ENCODE peak calls at places on chromosomes 7 and 10, in seven cellular contexts. One of them, this sample, is unnamed.
A peak's percentile ranks its signal among the peaks of the same experiment; 100 is the strongest.

GRCh38 chr7:30829476-30829875 is 58.3 kb downstream of the MINDY4 start:
- DNase-seq in A673: no peak
- DNase-seq in astrocyte of the cerebellum: no peak
- DNase-seq in HCT116: no peak
- DNase-seq in uterus: no peak
- DNase-seq in endodermal cell: no peak
- DNase-seq in RWPE1: no peak
- DNase-seq in this sample: no peak

GRCh38 chr10:131117011-131117410 is 194.5 kb downstream of the TCERG1L start:
- DNase-seq in A673: no peak
- DNase-seq in RWPE1: no peak
- DNase-seq in endodermal cell: no peak
- DNase-seq in astrocyte of the cerebellum: no peak
- DNase-seq in HCT116: no peak
- DNase-seq in uterus: no peak
- DNase-seq in this sample: no peak

GRCh38 chr7:7148799-7149481 is 33.4 kb upstream of the C1GALT1 start:
- DNase-seq in A673: no peak
- DNase-seq in uterus: no peak
- DNase-seq in RWPE1: no peak
- DNase-seq in endodermal cell: no peak
- DNase-seq in astrocyte of the cerebellum: no peak
- DNase-seq in HCT116: no peak
- DNase-seq in this sample: no peak

GRCh38 chr7:133330085-133330484 is 77.2 kb downstream of the EXOC4 start:
- DNase-seq in HCT116: no peak
- DNase-seq in astrocyte of the cerebellum: no peak
- DNase-seq in endodermal cell: peak; percentile 48
- DNase-seq in uterus: no peak
- DNase-seq in A673: no peak
- DNase-seq in RWPE1: no peak
- DNase-seq in this sample: no peak

GRCh38 chr7:38179719-38180333 is 1.8 kb downstream of the STARD3NL start:
- DNase-seq in A673: no peak
- DNase-seq in RWPE1: no peak
- DNase-seq in astrocyte of the cerebellum: no peak
- DNase-seq in HCT116: no peak
- DNase-seq in endodermal cell: no peak
- DNase-seq in uterus: no peak
- DNase-seq in this sample: no peak

GRCh38 chr7:141003172-141004080 is 11.3 kb downstream of the MRPS33 start:
- DNase-seq in uterus: no peak
- DNase-seq in astrocyte of the cerebellum: no peak
- DNase-seq in HCT116: no peak
- DNase-seq in A673: no peak
- DNase-seq in RWPE1: no peak
- DNase-seq in endodermal cell: no peak
- DNase-seq in this sample: no peak

GRCh38 chr7:33716581-33717477 is 188.5 kb upstream of the BMPER start:
- DNase-seq in uterus: no peak
- DNase-seq in HCT116: peak; percentile 54
- DNase-seq in astrocyte of the cerebellum: peak; percentile 66
- DNase-seq in RWPE1: peak; percentile 30
- DNase-seq in endodermal cell: peak; percentile 46
- DNase-seq in A673: peak; percentile 61
- DNase-seq in this sample: no peak

GRCh38 chr10:117804470-117805011 is 242.2 kb downstream of the RAB11FIP2 start:
- DNase-seq in RWPE1: no peak
- DNase-seq in HCT116: no peak
- DNase-seq in A673: peak; percentile 21
- DNase-seq in astrocyte of the cerebellum: no peak
- DNase-seq in endodermal cell: no peak
- DNase-seq in uterus: no peak
- DNase-seq in this sample: peak; percentile 19

GRCh38 chr10:102814456-102814871 is 22.7 kb downstream of the CYP17A1 start:
- DNase-seq in endodermal cell: no peak
- DNase-seq in A673: no peak
- DNase-seq in astrocyte of the cerebellum: no peak
- DNase-seq in uterus: no peak
- DNase-seq in RWPE1: no peak
- DNase-seq in HCT116: no peak
- DNase-seq in this sample: no peak

GRCh38 chr10:26156019-26156418 is 60.6 kb upstream of the GAD2 start:
- DNase-seq in uterus: no peak
- DNase-seq in A673: no peak
- DNase-seq in astrocyte of the cerebellum: no peak
- DNase-seq in RWPE1: no peak
- DNase-seq in HCT116: no peak
- DNase-seq in endodermal cell: no peak
- DNase-seq in this sample: no peak

GRCh38 chr10:83801983-83802382 is 337.3 kb upstream of the GHITM start:
- DNase-seq in astrocyte of the cerebellum: no peak
- DNase-seq in endodermal cell: no peak
- DNase-seq in uterus: no peak
- DNase-seq in HCT116: no peak
- DNase-seq in RWPE1: no peak
- DNase-seq in A673: no peak
- DNase-seq in this sample: no peak
- TF ChIP-seq CTCF in astrocyte of the cerebellum: no peak
- TF ChIP-seq CTCF in endodermal cell: peak; percentile 75
- TF ChIP-seq CTCF in uterus: no peak
- TF ChIP-seq CTCF in HCT116: no peak
- TF ChIP-seq CTCF in RWPE1: no peak
- TF ChIP-seq CTCF in A673: no peak
- TF ChIP-seq CTCF in this sample: peak; percentile 28

GRCh38 chr7:142412551-142413193 is 154.8 kb upstream of the PRSS58 start:
- DNase-seq in A673: peak; percentile 67
- DNase-seq in astrocyte of the cerebellum: peak; percentile 32
- DNase-seq in RWPE1: peak; percentile 5
- DNase-seq in HCT116: peak; percentile 69
- DNase-seq in endodermal cell: peak; percentile 81
- DNase-seq in uterus: no peak
- DNase-seq in this sample: no peak
- TF ChIP-seq CTCF in A673: peak; percentile 81
- TF ChIP-seq CTCF in astrocyte of the cerebellum: peak; percentile 76
- TF ChIP-seq CTCF in RWPE1: no peak
- TF ChIP-seq CTCF in HCT116: peak; percentile 89
- TF ChIP-seq CTCF in endodermal cell: peak; percentile 86
- TF ChIP-seq CTCF in uterus: no peak
- TF ChIP-seq CTCF in this sample: peak; percentile 73

DNA sequence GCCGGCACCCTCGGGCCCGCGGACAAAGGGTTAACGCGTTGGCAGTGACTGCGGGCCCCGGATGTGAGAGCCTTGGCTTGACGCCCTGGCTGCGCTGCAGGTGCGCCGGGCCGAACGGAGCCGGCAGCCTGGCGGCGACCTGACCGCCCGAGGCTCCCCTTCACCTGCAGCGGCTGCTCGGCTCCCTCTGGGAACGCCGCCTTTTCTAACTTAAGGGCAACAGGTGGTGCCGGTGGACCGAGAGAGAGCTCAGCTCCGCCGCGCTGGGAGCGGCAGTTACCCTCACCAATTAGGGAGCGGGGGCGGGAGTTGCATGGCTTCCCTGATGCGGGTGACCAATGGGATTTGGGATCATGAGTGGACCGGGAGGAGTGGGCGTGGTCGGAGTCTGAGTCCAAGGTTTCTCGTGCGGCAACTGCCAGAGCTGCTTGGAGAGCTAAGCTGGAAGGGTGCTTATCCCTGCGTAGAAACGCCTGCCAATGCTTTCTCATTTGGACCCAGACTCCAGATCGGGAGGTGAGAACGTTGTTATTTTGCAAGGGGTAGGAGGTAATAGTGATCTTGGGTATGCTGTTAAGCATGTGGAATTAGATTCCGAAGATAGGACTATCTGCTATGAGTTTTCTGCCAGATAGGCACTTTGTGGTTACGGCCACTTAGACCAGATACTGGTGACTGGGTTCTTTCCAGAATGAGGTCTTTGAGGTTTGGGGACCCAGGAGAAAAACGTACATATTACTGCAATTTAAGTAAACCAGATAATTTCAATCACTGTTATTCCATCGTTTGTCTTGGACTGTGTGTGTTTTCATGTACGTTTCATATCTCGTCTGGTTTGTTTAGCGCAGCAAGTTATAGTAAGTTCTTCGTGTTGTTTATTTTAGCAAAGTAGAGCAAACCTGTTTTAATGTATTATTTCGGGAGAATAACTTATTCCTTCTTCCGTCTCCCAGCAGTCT is at the start of gene ARL4A:
- DNase-seq in endodermal cell: peak; percentile 100
- DNase-seq in astrocyte of the cerebellum: peak; percentile 97
- DNase-seq in A673: peak; percentile 99
- DNase-seq in uterus: peak; percentile 96
- DNase-seq in HCT116: peak; percentile 96
- DNase-seq in RWPE1: peak; percentile 100
- DNase-seq in this sample: peak; percentile 47
- TF ChIP-seq CTCF in endodermal cell: no peak
- TF ChIP-seq CTCF in astrocyte of the cerebellum: peak; percentile 33
- TF ChIP-seq CTCF in A673: peak; percentile 57
- TF ChIP-seq CTCF in uterus: peak; percentile 50
- TF ChIP-seq CTCF in HCT116: peak; percentile 8
- TF ChIP-seq CTCF in RWPE1: peak; percentile 18
- TF ChIP-seq CTCF in this sample: peak; percentile 36

GRCh38 chr7:70043139-70043538 is 444.9 kb downstream of the AUTS2 start:
- DNase-seq in HCT116: no peak
- DNase-seq in astrocyte of the cerebellum: no peak
- DNase-seq in A673: peak; percentile 71
- DNase-seq in RWPE1: no peak
- DNase-seq in endodermal cell: no peak
- DNase-seq in uterus: no peak
- DNase-seq in this sample: no peak

GRCh38 chr7:70042533-70042932 is 444.3 kb downstream of the AUTS2 start:
- DNase-seq in HCT116: no peak
- DNase-seq in RWPE1: no peak
- DNase-seq in endodermal cell: no peak
- DNase-seq in uterus: no peak
- DNase-seq in astrocyte of the cerebellum: peak; percentile 31
- DNase-seq in A673: peak; percentile 62
- DNase-seq in this sample: no peak

GRCh38 chr7:70044525-70044924 is 446.2 kb downstream of the AUTS2 start:
- DNase-seq in uterus: no peak
- DNase-seq in astrocyte of the cerebellum: no peak
- DNase-seq in RWPE1: no peak
- DNase-seq in endodermal cell: no peak
- DNase-seq in HCT116: no peak
- DNase-seq in A673: no peak
- DNase-seq in this sample: no peak

GRCh38 chr7:70044064-70044463 is 445.8 kb downstream of the AUTS2 start:
- DNase-seq in RWPE1: no peak
- DNase-seq in HCT116: no peak
- DNase-seq in uterus: peak; percentile 28
- DNase-seq in endodermal cell: peak; percentile 78
- DNase-seq in A673: peak; percentile 36
- DNase-seq in astrocyte of the cerebellum: no peak
- DNase-seq in this sample: no peak

DNA sequence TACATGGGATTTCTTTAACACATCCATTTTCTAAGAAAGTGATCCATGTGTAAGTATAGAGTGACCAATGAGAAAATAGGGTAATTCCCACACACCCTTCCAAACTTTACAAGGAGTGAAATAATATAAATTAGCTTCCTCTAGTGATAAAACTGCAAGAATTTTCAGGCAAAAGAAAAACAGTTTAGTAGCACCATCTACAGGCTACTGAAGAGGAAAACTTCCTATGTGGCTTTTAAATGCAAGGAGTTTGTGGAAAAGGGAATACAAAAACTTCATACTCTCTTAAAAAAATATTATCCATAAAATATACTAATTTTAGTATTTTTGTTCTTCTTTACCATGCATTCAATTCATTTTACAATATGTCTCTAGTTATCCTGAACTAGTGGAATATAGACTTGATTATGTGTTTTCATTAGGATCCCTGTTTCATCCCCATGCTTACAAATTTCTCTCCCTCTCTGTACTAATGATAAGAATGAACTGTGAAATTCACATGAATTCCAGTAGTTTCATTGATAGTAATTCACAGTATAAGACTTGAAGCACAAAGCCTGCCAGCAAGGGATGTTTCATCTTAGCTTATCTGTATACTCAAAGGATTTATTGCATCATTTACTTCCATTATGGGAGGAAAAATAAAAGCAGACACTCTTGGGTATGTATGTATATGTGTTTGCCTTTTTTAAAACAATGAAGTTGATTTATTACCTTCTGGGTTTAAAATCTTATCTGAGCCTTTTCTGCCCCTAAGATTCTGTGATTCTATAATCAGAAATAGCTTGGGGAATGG is 442.9 kb downstream of the AUTS2 start:
- DNase-seq in RWPE1: no peak
- DNase-seq in endodermal cell: no peak
- DNase-seq in astrocyte of the cerebellum: peak; percentile 13
- DNase-seq in uterus: no peak
- DNase-seq in A673: peak; percentile 68
- DNase-seq in HCT116: no peak
- DNase-seq in this sample: no peak
- TF ChIP-seq CTCF in RWPE1: peak; percentile 12
- TF ChIP-seq CTCF in endodermal cell: peak; percentile 74
- TF ChIP-seq CTCF in astrocyte of the cerebellum: peak; percentile 18
- TF ChIP-seq CTCF in uterus: peak; percentile 52
- TF ChIP-seq CTCF in A673: peak; percentile 70
- TF ChIP-seq CTCF in HCT116: no peak
- TF ChIP-seq CTCF in this sample: peak; percentile 27

GRCh38 chr10:18214692-18215563 is 74.7 kb downstream of the CACNB2 start:
- DNase-seq in A673: peak; percentile 85
- DNase-seq in astrocyte of the cerebellum: peak; percentile 70
- DNase-seq in RWPE1: peak; percentile 55
- DNase-seq in endodermal cell: peak; percentile 84
- DNase-seq in HCT116: no peak
- DNase-seq in uterus: peak; percentile 57
- DNase-seq in this sample: no peak

GRCh38 chr10:18219096-18219495 is 78.9 kb downstream of the CACNB2 start:
- DNase-seq in A673: no peak
- DNase-seq in endodermal cell: no peak
- DNase-seq in HCT116: no peak
- DNase-seq in uterus: no peak
- DNase-seq in astrocyte of the cerebellum: no peak
- DNase-seq in RWPE1: peak; percentile 6
- DNase-seq in this sample: no peak

GRCh38 chr10:18217577-18217976 is 77.4 kb downstream of the CACNB2 start:
- DNase-seq in A673: no peak
- DNase-seq in astrocyte of the cerebellum: no peak
- DNase-seq in endodermal cell: no peak
- DNase-seq in HCT116: no peak
- DNase-seq in uterus: no peak
- DNase-seq in RWPE1: no peak
- DNase-seq in this sample: no peak

GRCh38 chr10:18211862-18212261 is 71.6 kb downstream of the CACNB2 start:
- DNase-seq in A673: no peak
- DNase-seq in uterus: no peak
- DNase-seq in astrocyte of the cerebellum: no peak
- DNase-seq in endodermal cell: no peak
- DNase-seq in RWPE1: no peak
- DNase-seq in HCT116: no peak
- DNase-seq in this sample: no peak

GRCh38 chr10:18216482-18216881 is 76.3 kb downstream of the CACNB2 start:
- DNase-seq in astrocyte of the cerebellum: peak; percentile 32
- DNase-seq in RWPE1: no peak
- DNase-seq in uterus: no peak
- DNase-seq in A673: peak; percentile 71
- DNase-seq in HCT116: no peak
- DNase-seq in endodermal cell: no peak
- DNase-seq in this sample: no peak
- TF ChIP-seq CTCF in astrocyte of the cerebellum: peak; percentile 75
- TF ChIP-seq CTCF in RWPE1: peak; percentile 66
- TF ChIP-seq CTCF in uterus: peak; percentile 29
- TF ChIP-seq CTCF in A673: peak; percentile 75
- TF ChIP-seq CTCF in HCT116: peak; percentile 54
- TF ChIP-seq CTCF in endodermal cell: peak; percentile 71
- TF ChIP-seq CTCF in this sample: peak; percentile 37

This sample was measured in GM12878.